ENCODE peak calls at places on chromosomes 16 and 17, in seven cellular contexts. G, H, V, T, Q, W and E are unnamed samples.

GRCh38 chr16:53415504-53415903 is 18.8 kb upstream of the RBL2 start:
- DNase-seq in G (no peak), H (no peak), V (peak), T (no peak), Q (no peak), W (peak), E (peak)

GRCh38 chr17:4949321-4950074 is 1.2 kb upstream of the PFN1 start:
- DNase-seq in G (peak), H (peak), V (peak), T (peak), Q (peak), W (peak), E (peak)

GRCh38 chr17:66952031-66952524 is 12.4 kb upstream of the CACNG4 start:
- DNase-seq in G (no peak), H (no peak), V (no peak), T (no peak), Q (no peak), W (peak), E (peak)

GRCh38 chr16:84086357-84086756 is 30.4 kb downstream of the MBTPS1 start:
- DNase-seq in G (peak), H (no peak), V (no peak), T (no peak), Q (no peak), W (no peak), E (no peak)

GRCh38 chr16:30953511-30954124 is 3.9 kb upstream of the SETD1A start:
- DNase-seq in G (no peak), H (peak), V (peak), T (peak), Q (peak), W (peak), E (peak)

GRCh38 chr17:81918762-81919545 is 978 bp upstream of the SIRT7 start:
- DNase-seq in G (no peak), H (no peak), V (no peak), T (no peak), Q (no peak), W (no peak), E (no peak)

GRCh38 chr17:67376509-67376891 is 581 bp upstream of the PITPNC1 start:
- DNase-seq in G (no peak), H (no peak), V (peak), T (no peak), Q (no peak), W (no peak), E (no peak)

GRCh38 chr17:75338335-75338734 is 49.1 kb upstream of the SLC25A19 start:
- DNase-seq in G (no peak), H (no peak), V (no peak), T (no peak), Q (no peak), W (no peak), E (no peak)

GRCh38 chr17:29588561-29589411 is 662 bp downstream of the GIT1 start:
- DNase-seq in G (no peak), H (peak), V (peak), T (peak), Q (no peak), W (peak), E (peak)

GRCh38 chr17:81256616-81257015 is 17.5 kb downstream of the NDUFAF8 start:
- DNase-seq in G (no peak), H (no peak), V (no peak), T (no peak), Q (no peak), W (no peak), E (peak)

GRCh38 chr16:84347161-84347560 is 21.2 kb upstream of the ATP2C2 start:
- DNase-seq in G (no peak), H (no peak), V (no peak), T (no peak), Q (no peak), W (no peak), E (no peak)

GRCh38 chr16:3681206-3681605 is 26.7 kb downstream of the DNASE1 start:
- DNase-seq in G (peak), H (no peak), V (no peak), T (no peak), Q (no peak), W (no peak), E (no peak)

GRCh38 chr17:63930951-63931575 is 1.1 kb downstream of the CD79B start:
- DNase-seq in G (peak), H (peak), V (no peak), T (peak), Q (no peak), W (peak), E (peak)

GRCh38 chr16:87948119-87948545 is 3.1 kb upstream of the BANP start:
- DNase-seq in G (no peak), H (no peak), V (no peak), T (no peak), Q (no peak), W (no peak), E (no peak)

GRCh38 chr16:12017583-12017982 is 41.0 kb downstream of the SNX29 start:
- DNase-seq in G (no peak), H (no peak), V (no peak), T (no peak), Q (no peak), W (no peak), E (no peak)

GRCh38 chr17:77772899-77773358 is 185.6 kb upstream of the TNRC6C start:
- DNase-seq in G (no peak), H (no peak), V (no peak), T (no peak), Q (no peak), W (peak), E (no peak)

GRCh38 chr17:45088741-45089140 is 27.6 kb downstream of the NMT1 start:
- DNase-seq in G (no peak), H (no peak), V (no peak), T (no peak), Q (no peak), W (no peak), E (no peak)

GRCh38 chr17:65104973-65105372 is 32.2 kb upstream of the RGS9 start:
- DNase-seq in G (no peak), H (no peak), V (no peak), T (no peak), Q (no peak), W (no peak), E (no peak)

GRCh38 chr16:66926171-66926570 is 836 bp upstream of the RRAD start:
- DNase-seq in G (peak), H (no peak), V (no peak), T (no peak), Q (no peak), W (no peak), E (peak)

GRCh38 chr17:65227637-65228036 is 90.5 kb downstream of the RGS9 start:
- DNase-seq in G (no peak), H (no peak), V (no peak), T (no peak), Q (no peak), W (no peak), E (no peak)

GRCh38 chr17:16934133-16934795 is 37.7 kb downstream of the TNFRSF13B start:
- DNase-seq in G (peak), H (no peak), V (no peak), T (no peak), Q (no peak), W (no peak), E (no peak)

GRCh38 chr17:73829676-73830280 is 185.5 kb upstream of the SDK2 start:
- DNase-seq in G (no peak), H (no peak), V (no peak), T (no peak), Q (no peak), W (no peak), E (no peak)